ENCODE peak calls at places on chromosome 2, in four cellular contexts. T, O, C and Y are unnamed samples.

GRCh38 chr2:213152888-213153287 is 1.5 kb upstream of the IKZF2 start:
- DNase-seq in C (no peak), O (no peak), T (no peak), Y (no peak)

GRCh38 chr2:61469424-61470121 is 1.3 kb downstream of the USP34 start:
- DNase-seq in O (no peak), C (no peak), T (no peak), Y (peak; percentile 21)

GRCh38 chr2:75277111-75277510 is 77.8 kb upstream of the TACR1 start:
- DNase-seq in T (no peak), O (no peak), C (no peak), Y (peak; percentile 79)

GRCh38 chr2:6214471-6214870 is 522.3 kb downstream of the SOX11 start:
- DNase-seq in O (no peak), T (no peak), C (peak; percentile 63), Y (no peak)

GRCh38 chr2:100733344-100734187 is 86.4 kb upstream of the NPAS2 start:
- DNase-seq in C (peak; percentile 51), O (no peak), T (no peak), Y (peak; percentile 41)

GRCh38 chr2:65554765-65555561 is 122.6 kb upstream of the SPRED2 start:
- DNase-seq in T (no peak), O (no peak), C (no peak), Y (no peak)

GRCh38 chr2:220148849-220149248 is 521.4 kb downstream of the SLC4A3 start:
- DNase-seq in C (no peak), O (no peak), T (no peak), Y (no peak)

GRCh38 chr2:18536697-18537096 is 23.8 kb downstream of the RDH14 start:
- DNase-seq in C (no peak), T (no peak), O (no peak), Y (no peak)

DNA sequence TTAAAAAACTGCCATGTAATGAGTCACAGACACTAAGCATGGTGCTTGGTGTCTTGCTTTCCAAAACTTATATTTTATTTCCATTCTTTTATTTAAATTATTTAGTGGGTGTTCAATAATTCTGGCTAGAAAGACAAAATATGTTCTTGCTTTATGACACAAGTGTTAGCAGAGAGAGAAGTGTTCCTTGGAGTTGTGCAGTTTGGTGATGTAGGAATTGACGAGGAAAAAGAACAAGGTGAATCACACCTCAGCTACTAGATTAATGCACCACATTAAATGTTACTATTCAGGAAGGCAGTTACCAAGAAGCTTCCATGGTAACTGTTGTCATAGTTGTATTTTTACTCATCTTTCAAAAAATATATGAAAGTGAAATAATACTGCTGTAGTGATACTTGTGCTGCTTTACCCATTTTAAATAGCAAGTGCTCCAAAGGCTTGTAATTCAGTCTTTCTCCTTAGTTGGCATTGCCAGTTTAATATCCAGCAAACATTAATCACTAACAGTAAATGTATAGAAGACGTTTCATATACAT is 28.3 kb downstream of the ADAM23 start:
- DNase-seq in O (no peak), T (no peak), C (no peak), Y (no peak)
- H3K4me3 ChIP-seq in O (no peak overlapping the region), T (no peak overlapping the region), C (no peak overlapping the region), Y (no peak overlapping the region)

GRCh38 chr2:190972213-190972612 is 41.8 kb downstream of the STAT1 start:
- DNase-seq in C (no peak), T (no peak), O (no peak), Y (no peak)

GRCh38 chr2:190965580-190966222 is 48.3 kb downstream of the STAT1 start:
- DNase-seq in T (no peak), C (no peak), O (no peak), Y (no peak)

GRCh38 chr2:190970872-190971506 is 43.0 kb downstream of the STAT1 start:
- DNase-seq in T (no peak), C (no peak), O (no peak), Y (no peak)

GRCh38 chr2:190970170-190970569 is 43.8 kb downstream of the STAT1 start:
- DNase-seq in T (no peak), C (no peak), O (no peak), Y (no peak)

GRCh38 chr2:190968522-190968921 is 45.4 kb downstream of the STAT1 start:
- DNase-seq in O (no peak), T (no peak), C (no peak), Y (no peak)
- H3K36me3 ChIP-seq in O (peaks cover 52% of the 10 kb centered on the region), T (peaks cover 8% of the 10 kb centered on the region), C (peaks cover 2% of the 10 kb centered on the region), Y (peaks cover 13% of the 10 kb centered on the region)

GRCh38 chr2:207663870-207664545 is 38.8 kb upstream of the METTL21A start:
- DNase-seq in C (no peak), T (no peak), O (no peak), Y (no peak)

GRCh38 chr2:207660994-207661393 is 35.8 kb upstream of the METTL21A start:
- DNase-seq in T (no peak), C (peak; percentile 58), O (no peak), Y (no peak)

GRCh38 chr2:207662203-207662602 is 37.0 kb upstream of the METTL21A start:
- DNase-seq in O (no peak), T (no peak), C (no peak), Y (no peak)
- H3K4me3 ChIP-seq in O (no peak overlapping the region), T (no peak overlapping the region), C (no peak overlapping the region), Y (no peak overlapping the region)

GRCh38 chr2:190280565-190281330 is 38.9 kb downstream of the HIBCH start:
- DNase-seq in T (no peak), O (no peak), C (no peak), Y (no peak)
- H3K36me3 ChIP-seq in T (no peaks in the 10 kb centered on the region), O (peaks cover under 1% of the 10 kb centered on the region), C (no peaks in the 10 kb centered on the region), Y (no peaks in the 10 kb centered on the region)